ENCODE peak calls at places on chromosomes 4 and X, in nine cellular contexts. L is activated T-helper 9 cell treated with anti-CD3 and anti-CD28 coated beads, Interleukin-2, amount 50 U/mL, for 16 hours; Q is NCI-H2171 treated with DMSO at 0.1 percent for 48 hours; T is amniotic epithelial cell; J is endodermal cell; G is NCI-H1092; X is B cell; A is memory B cell; I is NCI-H226. F is an unnamed sample.

GRCh38 chr4:105599475-105599874 is 47.1 kb downstream of the ARHGEF38 start:
- DNase-seq in L (no peak), Q (no peak), T (no peak), J (no peak), G (no peak), X (no peak), A (no peak), I (no peak), F (no peak)

GRCh38 chr4:87047281-87047798 is 112.5 kb downstream of the AFF1 start:
- DNase-seq in L (no peak), Q (no peak), T (no peak), J (no peak), G (no peak), X (no peak), A (no peak), I (no peak), F (no peak)

GRCh38 chr4:74045247-74045646 is 6.8 kb upstream of the CXCL3 start:
- DNase-seq in L (no peak), Q (no peak), T (no peak), J (no peak), G (no peak), X (no peak), A (no peak), I (no peak), F (no peak)

GRCh38 chr4:149784018-149784417 is 31.6 kb downstream of the IQCM start:
- DNase-seq in L (no peak), Q (no peak), T (peak), J (no peak), G (no peak), X (no peak), A (no peak), I (peak), F (no peak)

GRCh38 chrX:31445542-31445941 is 373.7 kb upstream of the FTHL17 start:
- DNase-seq in L (no peak), Q (no peak), T (no peak), J (no peak), G (no peak), X (no peak), A (no peak), I (no peak), F (no peak)

GRCh38 chrX:86829786-86830185 is 681.5 kb downstream of the DACH2 start:
- DNase-seq in L (no peak), Q (no peak), T (no peak), J (no peak), G (no peak), X (no peak), A (no peak), I (no peak), F (no peak)

GRCh38 chr4:114386637-114387233 is 211.9 kb upstream of the UGT8 start:
- DNase-seq in L (no peak), Q (peak), T (no peak), J (no peak), G (no peak), X (peak), A (peak), I (no peak), F (no peak)

GRCh38 chr4:54879576-54879975 is 221.8 kb downstream of the KIT start:
- DNase-seq in L (no peak), Q (no peak), T (peak), J (no peak), G (no peak), X (no peak), A (no peak), I (peak), F (no peak)

GRCh38 chr4:38717604-38718003 is 53.6 kb downstream of the KLF3 start:
- DNase-seq in L (no peak), Q (no peak), T (no peak), J (no peak), G (no peak), X (no peak), A (no peak), I (no peak), F (no peak)

GRCh38 chr4:145183023-145183422 is 2.6 kb upstream of the OTUD4 start:
- DNase-seq in L (no peak), Q (no peak), T (no peak), J (no peak), G (no peak), X (no peak), A (no peak), I (peak), F (no peak)

GRCh38 chr4:83699358-83699757 is 163.4 kb downstream of the GPAT3 start:
- DNase-seq in L (no peak), Q (no peak), T (no peak), J (no peak), G (no peak), X (no peak), A (no peak), I (no peak), F (no peak)

GRCh38 chrX:74521961-74522833 is 92.2 kb downstream of the RLIM start:
- DNase-seq in L (no peak), Q (no peak), T (peak), J (no peak), G (no peak), X (no peak), A (no peak), I (peak), F (no peak)

GRCh38 chr4:146224331-146224966 is 10.1 kb downstream of the REELD1 start:
- DNase-seq in L (no peak), Q (no peak), T (peak), J (no peak), G (no peak), X (no peak), A (no peak), I (no peak), F (no peak)

GRCh38 chrX:41522681-41523080 is 75.5 kb downstream of the NYX start:
- DNase-seq in L (no peak), Q (no peak), T (peak), J (no peak), G (no peak), X (no peak), A (no peak), I (no peak), F (no peak)

GRCh38 chrX:15814811-15815210 is 24.5 kb downstream of the ZRSR2 start:
- DNase-seq in L (no peak), Q (no peak), T (no peak), J (no peak), G (no peak), X (no peak), A (no peak), I (no peak), F (no peak)

GRCh38 chr4:77308843-77309242 is 151.8 kb downstream of the CCNG2 start:
- DNase-seq in L (no peak), Q (peak), T (peak), J (no peak), G (no peak), X (peak), A (no peak), I (no peak), F (no peak)

GRCh38 chrX:38664285-38664684 is 102.9 kb downstream of the TSPAN7 start:
- DNase-seq in L (no peak), Q (peak), T (peak), J (peak), G (peak), X (no peak), A (no peak), I (no peak), F (no peak)

GRCh38 chrX:115582871-115583729 is 22.1 kb downstream of the PLS3 start:
- DNase-seq in L (no peak), Q (no peak), T (no peak), J (peak), G (no peak), X (no peak), A (no peak), I (no peak), F (no peak)

GRCh38 chr4:127783026-127783769 is 1.1 kb downstream of the HSPA4L start:
- DNase-seq in L (no peak), Q (peak), T (peak), J (peak), G (peak), X (peak), A (no peak), I (peak), F (peak)

GRCh38 chrX:148290041-148290440 is 210.4 kb upstream of the AFF2 start:
- DNase-seq in L (no peak), Q (no peak), T (no peak), J (no peak), G (no peak), X (no peak), A (no peak), I (no peak), F (no peak)

GRCh38 chrX:16874458-16875095 is 4.4 kb upstream of the RBBP7 start:
- DNase-seq in L (no peak), Q (no peak), T (no peak), J (no peak), G (no peak), X (no peak), A (no peak), I (no peak), F (no peak)

GRCh38 chrX:29662101-29662500 is 553.3 kb upstream of the MAGEB2 start:
- DNase-seq in L (no peak), Q (no peak), T (peak), J (no peak), G (no peak), X (no peak), A (no peak), I (peak), F (no peak)

GRCh38 chrX:10254746-10255145 is 98.0 kb downstream of the CLCN4 start:
- DNase-seq in L (no peak), Q (peak), T (no peak), J (no peak), G (no peak), X (no peak), A (no peak), I (no peak), F (peak)

F was measured in prostate gland.